ENCODE peak calls at places on chromosomes 16 and 17, in seven cellular contexts. I is psoas muscle, J is AG10803, D is IMR-90, P is left lung, Q is prostate gland, F is PC-3. C is an unnamed sample.

GRCh38 chr17:9645858-9646555 is 690 bp downstream of the USP43 start:
- DNase-seq in J (no peak), D (no peak), P (peak; percentile 70), I (no peak), F (peak; percentile 51), Q (peak; percentile 63), C (no peak)

GRCh38 chr17:50146230-50146926 is 4.1 kb downstream of the PPP1R9B start:
- DNase-seq in J (no peak), I (peak; percentile 39), Q (no peak), D (no peak), P (no peak), F (no peak), C (no peak)

GRCh38 chr16:2507052-2507678 is 6.6 kb upstream of the ATP6V0C start:
- DNase-seq in D (no peak), J (no peak), Q (no peak), P (peak; percentile 82), F (no peak), I (no peak), C (no peak)

GRCh38 chr17:83155128-83156081 is 76.0 kb downstream of the METRNL start:
- DNase-seq in D (peak; percentile 44), J (peak; percentile 99), F (no peak), Q (no peak), P (no peak), I (peak; percentile 64), C (peak; percentile 98)

GRCh38 chr17:20284018-20284417 is 183.3 kb downstream of the LGALS9B start:
- DNase-seq in P (no peak), I (no peak), J (peak; percentile 20), D (peak; percentile 42), F (no peak), Q (no peak), C (no peak)

GRCh38 chr16:24418729-24419128 is 120.6 kb upstream of the RBBP6 start:
- DNase-seq in I (no peak), P (no peak), D (no peak), Q (no peak), J (no peak), F (no peak), C (no peak)

GRCh38 chr16:73817500-73817899 is 479.1 kb upstream of the PSMD7 start:
- DNase-seq in D (no peak), I (no peak), P (no peak), J (no peak), F (no peak), Q (no peak), C (no peak)

GRCh38 chr17:82396601-82397435 is 21.3 kb upstream of the HEXD start:
- DNase-seq in Q (no peak), F (no peak), D (peak; percentile 90), J (peak; percentile 99), P (no peak), I (no peak), C (peak; percentile 96)

GRCh38 chr17:3983945-3984484 is 19.8 kb upstream of the ATP2A3 start:
- DNase-seq in I (no peak), F (no peak), J (peak; percentile 33), P (no peak), Q (no peak), D (peak; percentile 55), C (no peak)

GRCh38 chr17:77140166-77140877 is 447 bp upstream of the SEC14L1 start:
- DNase-seq in J (peak; percentile 97), Q (peak; percentile 99), F (peak; percentile 99), P (peak; percentile 99), I (peak; percentile 99), D (peak; percentile 96), C (peak; percentile 98)

GRCh38 chr17:74253036-74253435 is 21.0 kb upstream of the DNAI2 start:
- DNase-seq in P (no peak), D (no peak), J (no peak), Q (no peak), I (no peak), F (no peak), C (no peak)

GRCh38 chr17:3818786-3819185 is 17.8 kb upstream of the ITGAE start:
- DNase-seq in I (no peak), D (no peak), Q (no peak), F (peak; percentile 30), P (no peak), J (no peak), C (no peak)

GRCh38 chr16:70018254-70018653 is 67.1 kb downstream of the CLEC18A start:
- DNase-seq in J (peak; percentile 4), Q (peak; percentile 5), P (no peak), I (no peak), F (peak; percentile 40), D (peak; percentile 2), C (peak; percentile 23)

GRCh38 chr17:42517516-42517915 is 18.5 kb upstream of the NAGLU start:
- DNase-seq in J (peak; percentile 97), D (peak; percentile 92), F (no peak), Q (peak; percentile 77), I (peak; percentile 91), P (peak; percentile 89), C (peak; percentile 94)

GRCh38 chr17:12865769-12866168 is 76.5 kb downstream of the ARHGAP44 start:
- DNase-seq in D (no peak), F (no peak), Q (no peak), J (no peak), P (no peak), I (no peak), C (no peak)

GRCh38 chr17:50155115-50155819 is 4.8 kb upstream of the PPP1R9B start:
- DNase-seq in Q (no peak), I (peak; percentile 49), J (peak; percentile 60), F (no peak), P (no peak), D (peak; percentile 63), C (peak; percentile 57)

GRCh38 chr17:18966831-18967624 is 15.1 kb downstream of the SLC5A10 start:
- DNase-seq in I (no peak), F (no peak), P (no peak), Q (no peak), J (peak; percentile 17), D (peak; percentile 52), C (peak; percentile 77)

DNA sequence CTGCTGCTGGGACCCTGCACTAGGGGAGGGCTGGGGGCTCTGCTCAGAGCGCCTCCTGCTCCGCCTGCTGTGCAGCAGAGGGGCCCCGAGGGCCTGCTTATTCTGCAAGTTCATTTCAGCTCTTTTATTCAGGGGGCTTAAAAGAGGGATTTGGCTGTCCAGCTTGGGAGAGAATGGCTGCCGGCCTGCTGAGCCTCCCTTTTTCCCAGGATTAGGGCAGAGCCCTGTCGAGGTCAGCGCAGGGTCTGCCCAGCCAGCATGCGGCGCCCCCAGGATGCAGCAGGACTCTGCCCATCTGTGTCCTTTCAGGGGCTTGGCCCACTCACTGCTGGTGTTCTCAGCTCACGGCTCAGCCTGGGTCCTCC is 1.1 kb downstream of the SMIM5 start:
- DNase-seq in I (no peak), D (no peak), F (no peak), J (no peak), P (no peak), Q (no peak), C (no peak)
- H3K4me3 ChIP-seq in I (peak overlapping the region; percentile 30), D (no peak overlapping the region), F (no peak overlapping the region), J (no peak overlapping the region), P (no peak overlapping the region), Q (no peak overlapping the region), C (no peak overlapping the region)

GRCh38 chr16:31135535-31136286 is at the start of gene PRSS8:
- DNase-seq in I (no peak), J (no peak), F (peak; percentile 54), D (no peak), Q (peak; percentile 92), P (peak; percentile 88), C (no peak)

GRCh38 chr16:31132979-31133599 is 2.4 kb downstream of the PRSS8 start:
- DNase-seq in D (no peak), P (no peak), I (no peak), F (no peak), Q (no peak), J (no peak), C (no peak)

GRCh38 chr16:31136287-31136662 is 748 bp upstream of the PRSS8 start:
- DNase-seq in F (no peak), J (no peak), Q (no peak), I (no peak), P (no peak), D (no peak), C (no peak)

GRCh38 chr16:31134091-31134571 is 1.4 kb downstream of the PRSS8 start:
- DNase-seq in P (no peak), D (peak; percentile 24), F (no peak), Q (no peak), I (no peak), J (no peak), C (no peak)

GRCh38 chr16:31134625-31135534 is 647 bp downstream of the PRSS8 start:
- DNase-seq in J (peak; percentile 9), F (peak; percentile 14), P (no peak), D (no peak), Q (peak; percentile 64), I (no peak), C (no peak)
- TF ChIP-seq CTCF in J (no peak), F (no peak), P (no peak), D (no peak), Q (peak; percentile 58), I (no peak), C (no peak)

GRCh38 chr16:14101415-14101814 is 30.3 kb downstream of the MRTFB start:
- DNase-seq in P (no peak), Q (no peak), F (no peak), I (no peak), J (no peak), D (no peak), C (no peak)

GRCh38 chr16:14105976-14106375 is 34.9 kb downstream of the MRTFB start:
- DNase-seq in F (no peak), P (no peak), I (no peak), D (no peak), J (no peak), Q (no peak), C (no peak)

GRCh38 chr16:14102925-14103720 is 32.0 kb downstream of the MRTFB start:
- DNase-seq in P (no peak), I (no peak), Q (no peak), F (no peak), J (no peak), D (no peak), C (no peak)

GRCh38 chr16:14106457-14106856 is 35.3 kb downstream of the MRTFB start:
- DNase-seq in P (no peak), I (no peak), D (peak; percentile 40), Q (no peak), F (no peak), J (no peak), C (no peak)

GRCh38 chr16:14104066-14104465 is 32.9 kb downstream of the MRTFB start:
- DNase-seq in Q (no peak), J (no peak), D (no peak), F (no peak), I (no peak), P (no peak), C (no peak)
- H3K4me3 ChIP-seq in Q (no peak overlapping the region), J (no peak overlapping the region), D (no peak overlapping the region), F (no peak overlapping the region), I (no peak overlapping the region), P (no peak overlapping the region), C (no peak overlapping the region)

GRCh38 chr16:87034317-87034716 is 282.9 kb downstream of the C16orf95 start:
- DNase-seq in F (no peak), J (no peak), Q (no peak), I (no peak), D (no peak), P (no peak), C (no peak)

GRCh38 chr16:87033541-87034300 is 283.5 kb downstream of the C16orf95 start:
- DNase-seq in J (no peak), F (no peak), I (no peak), D (peak; percentile 12), P (no peak), Q (no peak), C (no peak)

GRCh38 chr16:87035053-87035452 is 282.1 kb downstream of the C16orf95 start:
- DNase-seq in F (no peak), P (no peak), Q (no peak), D (no peak), I (no peak), J (no peak), C (no peak)

GRCh38 chr16:87033021-87033471 is 284.1 kb downstream of the C16orf95 start:
- DNase-seq in D (no peak), F (no peak), P (no peak), I (no peak), J (no peak), Q (no peak), C (no peak)

GRCh38 chr16:87032554-87032953 is 284.6 kb downstream of the C16orf95 start:
- DNase-seq in D (no peak), P (no peak), I (no peak), Q (no peak), F (no peak), J (no peak), C (no peak)
- TF ChIP-seq CTCF in D (no peak), P (no peak), I (no peak), Q (no peak), F (no peak), J (no peak), C (no peak)

C was measured in foreskin fibroblast.